ENCODE peak calls at places on chromosome 12, in six cellular contexts. F is right cardiac atrium, D is HuH-7.5, M is T-helper 2 cell, N is Right ventricle myocardium superior, R is endothelial cell. U is an unnamed sample.

GRCh38 chr12:21472197-21472596 is 29.2 kb downstream of the RECQL start:
- DNase-seq in F (no peak), D (no peak), N (no peak), R (no peak), M (no peak), U (no peak)

GRCh38 chr12:51417826-51418225 is 6.8 kb upstream of the SLC4A8 start:
- DNase-seq in N (no peak), R (no peak), D (no peak), F (no peak), M (no peak), U (no peak)

GRCh38 chr12:108667349-108667748 is 33.7 kb upstream of the SELPLG start:
- DNase-seq in D (no peak), N (peak; percentile 58), R (no peak), M (no peak), F (no peak), U (no peak)

GRCh38 chr12:31118347-31118830 is 44.7 kb downstream of the DDX11 start:
- DNase-seq in N (no peak), R (no peak), F (peak; percentile 58), D (no peak), M (no peak), U (no peak)

GRCh38 chr12:92467886-92468285 is 234.9 kb upstream of the PLEKHG7 start:
- DNase-seq in D (no peak), N (no peak), M (no peak), R (no peak), F (no peak), U (no peak)

GRCh38 chr12:23648546-23648945 is 300.9 kb downstream of the SOX5 start:
- DNase-seq in F (no peak), M (no peak), R (no peak), D (no peak), N (no peak), U (no peak)

GRCh38 chr12:11461433-11461832 is 66.1 kb upstream of the PRB2 start:
- DNase-seq in R (no peak), M (no peak), D (no peak), N (no peak), F (no peak), U (no peak)

GRCh38 chr12:1934068-1934467 is 15.6 kb upstream of the CACNA2D4 start:
- DNase-seq in N (no peak), M (no peak), F (no peak), D (no peak), R (no peak), U (no peak)

GRCh38 chr12:53887881-53888280 is 50.8 kb upstream of the HOXC13 start:
- DNase-seq in F (no peak), R (no peak), D (no peak), M (no peak), N (no peak), U (no peak)

GRCh38 chr12:68118096-68118755 is 41.3 kb downstream of the IFNG start:
- DNase-seq in N (no peak), D (no peak), M (no peak), F (no peak), R (no peak), U (no peak)

GRCh38 chr12:64782181-64782580 is 23.0 kb upstream of the GNS start:
- DNase-seq in F (no peak), D (no peak), M (no peak), R (no peak), N (no peak), U (no peak)

GRCh38 chr12:57755454-57756372 is 810 bp downstream of the MARCHF9 start:
- DNase-seq in N (no peak), D (peak; percentile 71), F (peak; percentile 74), M (peak; percentile 44), R (no peak), U (no peak)

GRCh38 chr12:111221296-111222026 is 147.4 kb downstream of the PHETA1 start:
- DNase-seq in R (no peak), D (no peak), N (no peak), M (no peak), F (no peak), U (no peak)

GRCh38 chr12:98421336-98421735 is 94.1 kb upstream of the TMPO start:
- DNase-seq in D (no peak), R (no peak), N (no peak), M (no peak), F (no peak), U (no peak)

GRCh38 chr12:9077576-9078031 is 38.1 kb downstream of the A2M start:
- DNase-seq in M (no peak), R (no peak), F (no peak), D (no peak), N (no peak), U (no peak)

GRCh38 chr12:76345569-76345968 is 2.6 kb downstream of the BBS10 start:
- DNase-seq in N (no peak), D (no peak), M (no peak), F (no peak), R (no peak), U (no peak)

GRCh38 chr12:93041416-93041815 is 112.3 kb upstream of the EEA1 start:
- DNase-seq in R (no peak), M (no peak), D (no peak), F (no peak), N (no peak), U (no peak)

GRCh38 chr12:79344855-79345840 is 345.6 kb downstream of the PAWR start:
- DNase-seq in N (no peak), D (peak; percentile 39), F (no peak), M (no peak), R (peak; percentile 33), U (peak; percentile 18)

GRCh38 chr12:39852346-39852745 is 232.7 kb upstream of the ABCD2 start:
- DNase-seq in M (no peak), D (no peak), R (no peak), N (no peak), F (no peak), U (no peak)